ENCODE peak calls at places on chromosome 13, in five cellular contexts. One of them, this sample, is unnamed.

GRCh38 chr13:108950333-108951010 is 321.1 kb downstream of the MYO16 start:
- DNase-seq in IMR-90: no peak
- DNase-seq in heart left ventricle: no peak
- DNase-seq in adrenal gland: no peak
- DNase-seq in tibial nerve: no peak
- DNase-seq in this sample: no peak

GRCh38 chr13:65907656-65908441 is 1322.3 kb downstream of the PCDH9 start:
- DNase-seq in IMR-90: peak
- DNase-seq in heart left ventricle: no peak
- DNase-seq in adrenal gland: no peak
- DNase-seq in tibial nerve: no peak
- DNase-seq in this sample: no peak

GRCh38 chr13:36817996-36818395 is 1.0 kb upstream of the RFXAP start:
- DNase-seq in IMR-90: no peak
- DNase-seq in heart left ventricle: no peak
- DNase-seq in adrenal gland: no peak
- DNase-seq in tibial nerve: no peak
- DNase-seq in this sample: no peak

GRCh38 chr13:98977568-98978270 is at the start of gene DOCK9:
- DNase-seq in IMR-90: peak
- DNase-seq in heart left ventricle: peak
- DNase-seq in adrenal gland: peak
- DNase-seq in tibial nerve: peak
- DNase-seq in this sample: no peak

GRCh38 chr13:113093580-113094409 is 11.8 kb upstream of the F7 start:
- DNase-seq in IMR-90: no peak
- DNase-seq in heart left ventricle: no peak
- DNase-seq in adrenal gland: no peak
- DNase-seq in tibial nerve: no peak
- DNase-seq in this sample: no peak

GRCh38 chr13:100594731-100595130 is 6.1 kb upstream of the GGACT start:
- DNase-seq in IMR-90: no peak
- DNase-seq in heart left ventricle: no peak
- DNase-seq in adrenal gland: no peak
- DNase-seq in tibial nerve: no peak
- DNase-seq in this sample: no peak

GRCh38 chr13:51154029-51154555 is 43.0 kb upstream of the C13orf42 start:
- DNase-seq in IMR-90: peak
- DNase-seq in heart left ventricle: no peak
- DNase-seq in adrenal gland: peak
- DNase-seq in tibial nerve: no peak
- DNase-seq in this sample: no peak

GRCh38 chr13:96091164-96091931 is 1.4 kb downstream of the HS6ST3 start:
- DNase-seq in IMR-90: no peak
- DNase-seq in heart left ventricle: no peak
- DNase-seq in adrenal gland: peak
- DNase-seq in tibial nerve: no peak
- DNase-seq in this sample: no peak

GRCh38 chr13:113452942-113453901 is at the start of gene ADPRHL1:
- DNase-seq in IMR-90: no peak
- DNase-seq in heart left ventricle: peak
- DNase-seq in adrenal gland: no peak
- DNase-seq in tibial nerve: no peak
- DNase-seq in this sample: no peak

GRCh38 chr13:108734676-108735075 is 105.3 kb downstream of the MYO16 start:
- DNase-seq in IMR-90: no peak
- DNase-seq in heart left ventricle: no peak
- DNase-seq in adrenal gland: no peak
- DNase-seq in tibial nerve: no peak
- DNase-seq in this sample: no peak

GRCh38 chr13:72911988-72912387 is 130.1 kb downstream of the PIBF1 start:
- DNase-seq in IMR-90: no peak
- DNase-seq in heart left ventricle: no peak
- DNase-seq in adrenal gland: no peak
- DNase-seq in tibial nerve: no peak
- DNase-seq in this sample: no peak

GRCh38 chr13:82412749-82413148 is 1469.5 kb downstream of the SLITRK1 start:
- DNase-seq in IMR-90: no peak
- DNase-seq in heart left ventricle: no peak
- DNase-seq in adrenal gland: no peak
- DNase-seq in tibial nerve: no peak
- DNase-seq in this sample: no peak

GRCh38 chr13:19681517-19681916 is 48.1 kb downstream of the MPHOSPH8 start:
- DNase-seq in IMR-90: peak
- DNase-seq in heart left ventricle: no peak
- DNase-seq in adrenal gland: no peak
- DNase-seq in tibial nerve: no peak
- DNase-seq in this sample: no peak

GRCh38 chr13:54287062-54287764 is 1258.6 kb downstream of the OLFM4 start:
- DNase-seq in IMR-90: no peak
- DNase-seq in heart left ventricle: no peak
- DNase-seq in adrenal gland: no peak
- DNase-seq in tibial nerve: no peak
- DNase-seq in this sample: no peak

GRCh38 chr13:99421758-99422555 is 79.3 kb upstream of the TM9SF2 start:
- DNase-seq in IMR-90: no peak
- DNase-seq in heart left ventricle: no peak
- DNase-seq in adrenal gland: no peak
- DNase-seq in tibial nerve: no peak
- DNase-seq in this sample: no peak

GRCh38 chr13:20350819-20351218 is 118.7 kb upstream of the GJB6 start:
- DNase-seq in IMR-90: no peak
- DNase-seq in heart left ventricle: no peak
- DNase-seq in adrenal gland: no peak
- DNase-seq in tibial nerve: no peak
- DNase-seq in this sample: no peak

GRCh38 chr13:44790289-44790688 is 199.0 kb downstream of the NUFIP1 start:
- DNase-seq in IMR-90: no peak
- DNase-seq in heart left ventricle: no peak
- DNase-seq in adrenal gland: no peak
- DNase-seq in tibial nerve: no peak
- DNase-seq in this sample: no peak

GRCh38 chr13:106619688-106620555 is 52.0 kb upstream of the ARGLU1 start:
- DNase-seq in IMR-90: peak
- DNase-seq in heart left ventricle: no peak
- DNase-seq in adrenal gland: peak
- DNase-seq in tibial nerve: peak
- DNase-seq in this sample: no peak

GRCh38 chr13:46377554-46377953 is 9.5 kb downstream of the RUBCNL start:
- DNase-seq in IMR-90: no peak
- DNase-seq in heart left ventricle: no peak
- DNase-seq in adrenal gland: no peak
- DNase-seq in tibial nerve: no peak
- DNase-seq in this sample: no peak

GRCh38 chr13:86591862-86592261 is 792.6 kb upstream of the SLITRK6 start:
- DNase-seq in IMR-90: peak
- DNase-seq in heart left ventricle: no peak
- DNase-seq in adrenal gland: no peak
- DNase-seq in tibial nerve: no peak
- DNase-seq in this sample: no peak

GRCh38 chr13:71801781-71802180 is 65.2 kb downstream of the DACH1 start:
- DNase-seq in IMR-90: no peak
- DNase-seq in heart left ventricle: no peak
- DNase-seq in adrenal gland: no peak
- DNase-seq in tibial nerve: no peak
- DNase-seq in this sample: no peak

GRCh38 chr13:33918199-33918932 is 100.4 kb downstream of the RFC3 start:
- DNase-seq in IMR-90: peak
- DNase-seq in heart left ventricle: no peak
- DNase-seq in adrenal gland: peak
- DNase-seq in tibial nerve: no peak
- DNase-seq in this sample: no peak

GRCh38 chr13:30143671-30144400 is 163.5 kb downstream of the KATNAL1 start:
- DNase-seq in IMR-90: peak
- DNase-seq in heart left ventricle: no peak
- DNase-seq in adrenal gland: no peak
- DNase-seq in tibial nerve: no peak
- DNase-seq in this sample: no peak

GRCh38 chr13:41098761-41099160 is 33.8 kb downstream of the KBTBD6 start:
- DNase-seq in IMR-90: no peak
- DNase-seq in heart left ventricle: no peak
- DNase-seq in adrenal gland: no peak
- DNase-seq in tibial nerve: no peak
- DNase-seq in this sample: no peak

DNA sequence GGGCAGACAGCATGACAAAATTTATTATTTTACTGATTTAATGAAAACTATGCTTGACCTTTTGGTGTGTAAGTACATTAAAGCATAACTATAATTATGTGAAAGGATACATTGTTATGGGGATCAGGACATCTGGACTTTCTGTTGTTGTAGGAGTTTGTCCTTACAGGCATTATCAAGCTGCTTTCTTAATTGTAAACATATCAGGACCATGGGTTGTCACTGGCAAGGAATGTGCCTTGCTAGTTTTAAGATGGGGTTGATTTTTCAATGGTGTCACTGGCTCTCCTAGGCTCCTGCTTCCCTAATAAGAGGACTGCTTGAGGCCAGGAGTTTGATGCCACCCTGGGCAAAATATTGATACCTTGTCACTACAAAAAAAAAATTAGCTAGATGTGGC is 32.6 kb downstream of the KBTBD6 start:
- DNase-seq in IMR-90: no peak
- DNase-seq in heart left ventricle: no peak
- DNase-seq in adrenal gland: no peak
- DNase-seq in tibial nerve: no peak
- DNase-seq in this sample: no peak
- TF ChIP-seq CTCF in IMR-90: no peak
- TF ChIP-seq CTCF in heart left ventricle: no peak
- TF ChIP-seq CTCF in adrenal gland: no peak
- TF ChIP-seq CTCF in tibial nerve: no peak
- TF ChIP-seq CTCF in this sample: no peak

GRCh38 chr13:49643003-49643651 is 14.8 kb downstream of the ARL11 start:
- DNase-seq in IMR-90: no peak
- DNase-seq in heart left ventricle: no peak
- DNase-seq in adrenal gland: no peak
- DNase-seq in tibial nerve: no peak
- DNase-seq in this sample: no peak
- H3K27ac ChIP-seq in IMR-90: no peak
- H3K27ac ChIP-seq in heart left ventricle: no peak
- H3K27ac ChIP-seq in adrenal gland: peak
- H3K27ac ChIP-seq in tibial nerve: peak
- H3K27ac ChIP-seq in this sample: no peak

GRCh38 chr13:60369242-60369641 is 27.8 kb upstream of the TDRD3 start:
- DNase-seq in IMR-90: peak
- DNase-seq in heart left ventricle: no peak
- DNase-seq in adrenal gland: no peak
- DNase-seq in tibial nerve: no peak
- DNase-seq in this sample: no peak
- TF ChIP-seq CTCF in IMR-90: peak
- TF ChIP-seq CTCF in heart left ventricle: no peak
- TF ChIP-seq CTCF in adrenal gland: peak
- TF ChIP-seq CTCF in tibial nerve: peak
- TF ChIP-seq CTCF in this sample: no peak

GRCh38 chr13:60663788-60664187 is 266.8 kb downstream of the TDRD3 start:
- DNase-seq in IMR-90: no peak
- DNase-seq in heart left ventricle: no peak
- DNase-seq in adrenal gland: no peak
- DNase-seq in tibial nerve: no peak
- DNase-seq in this sample: no peak

GRCh38 chr13:60662595-60662994 is 265.6 kb downstream of the TDRD3 start:
- DNase-seq in IMR-90: no peak
- DNase-seq in heart left ventricle: no peak
- DNase-seq in adrenal gland: no peak
- DNase-seq in tibial nerve: no peak
- DNase-seq in this sample: no peak

GRCh38 chr13:60661514-60661913 is 264.5 kb downstream of the TDRD3 start:
- DNase-seq in IMR-90: no peak
- DNase-seq in heart left ventricle: no peak
- DNase-seq in adrenal gland: no peak
- DNase-seq in tibial nerve: no peak
- DNase-seq in this sample: no peak
- H3K27ac ChIP-seq in IMR-90: no peak
- H3K27ac ChIP-seq in heart left ventricle: no peak
- H3K27ac ChIP-seq in adrenal gland: no peak
- H3K27ac ChIP-seq in tibial nerve: no peak
- H3K27ac ChIP-seq in this sample: no peak

GRCh38 chr13:64397699-64398098 is 2832.4 kb downstream of the PCDH9 start:
- DNase-seq in IMR-90: peak
- DNase-seq in heart left ventricle: no peak
- DNase-seq in adrenal gland: no peak
- DNase-seq in tibial nerve: no peak
- DNase-seq in this sample: no peak
- TF ChIP-seq CTCF in IMR-90: no peak
- TF ChIP-seq CTCF in heart left ventricle: no peak
- TF ChIP-seq CTCF in adrenal gland: no peak
- TF ChIP-seq CTCF in tibial nerve: no peak
- TF ChIP-seq CTCF in this sample: no peak

GRCh38 chr13:49495783-49496762 is at the start of gene PHF11:
- DNase-seq in IMR-90: peak
- DNase-seq in heart left ventricle: peak
- DNase-seq in adrenal gland: peak
- DNase-seq in tibial nerve: peak
- DNase-seq in this sample: peak
- H3K27ac ChIP-seq in IMR-90: peak
- H3K27ac ChIP-seq in heart left ventricle: peak
- H3K27ac ChIP-seq in adrenal gland: peak
- H3K27ac ChIP-seq in tibial nerve: peak
- H3K27ac ChIP-seq in this sample: peak

This sample was measured in thoracic aorta.